ENCODE peak calls at places on chromosomes 12 and 14, in ten cellular contexts. C is foreskin keratinocyte; U is NCI-H1092; N is AG08395; P is HT1080; X is HFFc6; B is central memory CD4-positive, alpha-beta T cell; K is T-helper 2 cell; I is uterus; Y is GM06990. G is an unnamed sample.

GRCh38 chr12:26126340-26127284 is 1.8 kb upstream of the BHLHE41 start:
- DNase-seq in C (peak), U (no peak), N (peak), P (peak), X (peak), B (no peak), K (no peak), I (peak), Y (peak), G (no peak)

GRCh38 chr12:51631591-51631990 is 40.6 kb downstream of the SCN8A start:
- DNase-seq in C (peak), U (no peak), N (peak), P (peak), X (peak), B (no peak), K (no peak), I (no peak), Y (no peak), G (no peak)

GRCh38 chr12:48934312-48934706 is 9.0 kb upstream of the FKBP11 start:
- DNase-seq in C (no peak), U (no peak), N (no peak), P (no peak), X (no peak), B (no peak), K (no peak), I (no peak), Y (no peak), G (no peak)

GRCh38 chr12:120437735-120438494 is at the start of gene COX6A1:
- DNase-seq in C (peak), U (peak), N (peak), P (peak), X (peak), B (peak), K (peak), I (peak), Y (peak), G (peak)

GRCh38 chr14:106129274-106129673 is 602.9 kb downstream of the TMEM121 start:
- DNase-seq in C (no peak), U (no peak), N (no peak), P (no peak), X (no peak), B (no peak), K (no peak), I (no peak), Y (peak), G (no peak)

GRCh38 chr12:92439397-92439779 is 263.4 kb upstream of the PLEKHG7 start:
- DNase-seq in C (peak), U (no peak), N (peak), P (peak), X (peak), B (no peak), K (no peak), I (peak), Y (no peak), G (no peak)

GRCh38 chr12:66244446-66244845 is 55.4 kb downstream of the IRAK3 start:
- DNase-seq in C (no peak), U (no peak), N (peak), P (no peak), X (no peak), B (no peak), K (no peak), I (no peak), Y (no peak), G (no peak)

GRCh38 chr12:47950856-47951468 is 12.4 kb upstream of the TMEM106C start:
- DNase-seq in C (peak), U (no peak), N (no peak), P (peak), X (peak), B (no peak), K (no peak), I (no peak), Y (no peak), G (no peak)

GRCh38 chr14:68377459-68377858 is 415.4 kb downstream of the ZFP36L1 start:
- DNase-seq in C (peak), U (no peak), N (peak), P (no peak), X (no peak), B (no peak), K (no peak), I (peak), Y (no peak), G (no peak)

GRCh38 chr12:90953956-90954421 is 987 bp downstream of the CCER1 start:
- DNase-seq in C (no peak), U (no peak), N (no peak), P (no peak), X (no peak), B (no peak), K (no peak), I (no peak), Y (no peak), G (no peak)

GRCh38 chr12:102891756-102892155 is 25.3 kb downstream of the PAH start:
- DNase-seq in C (no peak), U (no peak), N (no peak), P (no peak), X (no peak), B (no peak), K (no peak), I (no peak), Y (no peak), G (no peak)

GRCh38 chr12:125110641-125111360 is 45.6 kb downstream of the AACS start:
- DNase-seq in C (no peak), U (no peak), N (peak), P (no peak), X (no peak), B (no peak), K (no peak), I (no peak), Y (no peak), G (no peak)

GRCh38 chr12:107169200-107169599 is 75.9 kb upstream of the CRY1 start:
- DNase-seq in C (peak), U (no peak), N (no peak), P (no peak), X (no peak), B (no peak), K (no peak), I (no peak), Y (no peak), G (no peak)

GRCh38 chr14:68977137-68977740 is 1.9 kb downstream of the ACTN1 start:
- DNase-seq in C (peak), U (no peak), N (no peak), P (no peak), X (no peak), B (peak), K (no peak), I (no peak), Y (no peak), G (no peak)

GRCh38 chr14:104658325-104658712 is 31.1 kb upstream of the INF2 start:
- DNase-seq in C (no peak), U (no peak), N (no peak), P (no peak), X (no peak), B (no peak), K (no peak), I (no peak), Y (peak), G (no peak)

GRCh38 chr14:90426663-90427062 is 29.8 kb downstream of the CALM1 start:
- DNase-seq in C (no peak), U (no peak), N (no peak), P (no peak), X (no peak), B (no peak), K (no peak), I (no peak), Y (no peak), G (no peak)

GRCh38 chr12:124501827-124502226 is 65.6 kb downstream of the NCOR2 start:
- DNase-seq in C (no peak), U (no peak), N (no peak), P (no peak), X (no peak), B (no peak), K (no peak), I (no peak), Y (no peak), G (no peak)

GRCh38 chr12:14238224-14238792 is 127.2 kb upstream of the ATF7IP start:
- DNase-seq in C (no peak), U (no peak), N (peak), P (no peak), X (peak), B (peak), K (no peak), I (no peak), Y (no peak), G (no peak)

GRCh38 chr14:76752744-76753143 is 8.5 kb upstream of the VASH1 start:
- DNase-seq in C (no peak), U (no peak), N (no peak), P (no peak), X (no peak), B (no peak), K (no peak), I (no peak), Y (no peak), G (no peak)

GRCh38 chr14:74038015-74038859 is 19.1 kb downstream of the BBOF1 start:
- DNase-seq in C (peak), U (peak), N (peak), P (peak), X (peak), B (peak), K (peak), I (no peak), Y (peak), G (peak)

GRCh38 chr12:93351726-93352125 is 26.0 kb upstream of the NUDT4 start:
- DNase-seq in C (no peak), U (no peak), N (no peak), P (no peak), X (no peak), B (no peak), K (no peak), I (no peak), Y (no peak), G (no peak)

GRCh38 chr14:39988939-39989338 is 556.7 kb upstream of the FBXO33 start:
- DNase-seq in C (peak), U (peak), N (no peak), P (peak), X (no peak), B (no peak), K (no peak), I (no peak), Y (no peak), G (no peak)